ENCODE peak calls at places on chromosomes 1 and 21, in five cellular contexts. C, X, H, J and M are unnamed samples.

GRCh38 chr1:159798893-159799292 is 3.3 kb upstream of the FCRL6 start:
- DNase-seq in X (peak), C (peak), H (peak), J (peak), M (peak)

GRCh38 chr1:167178831-167179230 is 41.9 kb upstream of the POU2F1 start:
- DNase-seq in C (no peak), H (no peak), J (no peak), X (no peak), M (no peak)

GRCh38 chr1:211581521-211581920 is 2.6 kb upstream of the SLC30A1 start:
- DNase-seq in J (no peak), C (no peak), X (peak), H (no peak), M (no peak)

GRCh38 chr1:221032616-221033342 is 153.5 kb downstream of the HLX start:
- DNase-seq in X (no peak), H (no peak), C (no peak), J (peak), M (no peak)

GRCh38 chr1:177429234-177429633 is 258.5 kb downstream of the BRINP2 start:
- DNase-seq in H (no peak), X (no peak), C (no peak), J (no peak), M (no peak)

GRCh38 chr1:90925928-90926869 is 95.6 kb downstream of the ZNF644 start:
- DNase-seq in X (peak), J (peak), C (peak), H (no peak), M (no peak)

GRCh38 chr1:121444096-121444495 is 259.3 kb downstream of the SRGAP2C start:
- DNase-seq in H (no peak), J (no peak), X (no peak), C (no peak), M (no peak)

GRCh38 chr1:17686258-17686657 is 68.9 kb upstream of the ACTL8 start:
- DNase-seq in J (no peak), H (no peak), C (no peak), X (no peak), M (no peak)

GRCh38 chr1:93635614-93636543 is 45.8 kb downstream of the BCAR3 start:
- DNase-seq in X (no peak), C (no peak), J (no peak), H (no peak), M (peak)

GRCh38 chr21:33244781-33245105 is 15.0 kb downstream of the IFNAR2 start:
- DNase-seq in X (no peak), C (no peak), J (no peak), H (no peak), M (no peak)

GRCh38 chr21:44793269-44794030 is 8.2 kb downstream of the UBE2G2 start:
- DNase-seq in C (peak), J (peak), H (peak), X (peak), M (peak)

GRCh38 chr1:93798301-93798700 is 80.7 kb downstream of the DNTTIP2 start:
- DNase-seq in H (no peak), J (no peak), X (peak), C (no peak), M (no peak)

GRCh38 chr1:38475624-38476005 is 384.0 kb downstream of the RRAGC start:
- DNase-seq in J (no peak), X (no peak), C (no peak), H (no peak), M (no peak)

GRCh38 chr1:53641481-53642214 is 97.3 kb downstream of the GLIS1 start:
- DNase-seq in J (no peak), C (no peak), X (no peak), H (peak), M (no peak)

GRCh38 chr1:212182585-212182984 is 102.6 kb upstream of the PPP2R5A start:
- DNase-seq in X (no peak), C (no peak), H (no peak), J (no peak), M (peak)

GRCh38 chr1:12491691-12492090 is 126.3 kb downstream of the DHRS3 start:
- DNase-seq in X (no peak), H (no peak), J (no peak), C (no peak), M (no peak)

GRCh38 chr1:200129480-200129879 is 102.0 kb downstream of the NR5A2 start:
- DNase-seq in C (no peak), H (no peak), X (no peak), J (no peak), M (no peak)

GRCh38 chr1:203290261-203291089 is 14.8 kb upstream of the BTG2 start:
- DNase-seq in X (peak), H (peak), J (peak), C (peak), M (peak)

GRCh38 chr1:87024936-87025537 is 110.6 kb downstream of the HS2ST1 start:
- DNase-seq in C (peak), H (peak), X (peak), J (peak), M (peak)

GRCh38 chr1:55362558-55362957 is 147.4 kb upstream of the USP24 start:
- DNase-seq in H (no peak), J (no peak), X (peak), C (no peak), M (no peak)

GRCh38 chr1:53078333-53079101 is 16.5 kb downstream of the PODN start:
- DNase-seq in C (no peak), X (no peak), J (no peak), H (no peak), M (no peak)

GRCh38 chr1:31591425-31592093 is 15.2 kb downstream of the TINAGL1 start:
- DNase-seq in H (peak), J (no peak), C (no peak), X (no peak), M (no peak)

GRCh38 chr1:35253941-35254340 is 14.6 kb upstream of the ZMYM4 start:
- DNase-seq in J (no peak), H (no peak), C (no peak), X (no peak), M (no peak)

GRCh38 chr1:214085325-214085724 is 97.6 kb downstream of the PROX1 start:
- DNase-seq in H (no peak), J (no peak), X (no peak), C (no peak), M (no peak)

GRCh38 chr1:116489231-116489697 is 81.6 kb downstream of the CD58 start:
- DNase-seq in H (no peak), X (no peak), C (peak), J (no peak), M (no peak)

GRCh38 chr1:201468844-201469644 is at the start of gene PHLDA3:
- DNase-seq in X (peak), H (peak), J (peak), C (peak), M (no peak)

GRCh38 chr1:5444365-5444890 is 547.8 kb downstream of the NPHP4 start:
- DNase-seq in C (no peak), H (no peak), X (no peak), J (no peak), M (no peak)

GRCh38 chr1:189787201-189787600 is 690.5 kb downstream of the BRINP3 start:
- DNase-seq in X (peak), J (no peak), H (no peak), C (peak), M (no peak)

GRCh38 chr1:109617291-109617801 is 2.1 kb downstream of the GNAT2 start:
- DNase-seq in H (peak), C (peak), J (peak), X (peak), M (peak)

GRCh38 chr1:109669246-109669948 is 1.5 kb downstream of the GSTM2 start:
- DNase-seq in C (no peak), H (no peak), X (no peak), J (no peak), M (no peak)

GRCh38 chr1:86152887-86153286 is 3.7 kb downstream of the COL24A1 start:
- DNase-seq in J (no peak), X (no peak), C (no peak), H (no peak), M (no peak)

GRCh38 chr1:7590426-7590790 is 180.7 kb upstream of the VAMP3 start:
- DNase-seq in H (no peak), X (no peak), J (no peak), C (no peak), M (no peak)

GRCh38 chr1:153348511-153349362 is at the start of gene PGLYRP4:
- DNase-seq in C (no peak), H (no peak), J (no peak), X (no peak), M (no peak)

GRCh38 chr21:34884346-34884929 is 164.7 kb downstream of the RUNX1 start:
- DNase-seq in J (no peak), X (peak), H (no peak), C (no peak), M (no peak)

GRCh38 chr1:89802036-89802435 is 18.8 kb upstream of the LRRC8D start:
- DNase-seq in X (no peak), C (no peak), J (no peak), H (no peak), M (no peak)

DNA sequence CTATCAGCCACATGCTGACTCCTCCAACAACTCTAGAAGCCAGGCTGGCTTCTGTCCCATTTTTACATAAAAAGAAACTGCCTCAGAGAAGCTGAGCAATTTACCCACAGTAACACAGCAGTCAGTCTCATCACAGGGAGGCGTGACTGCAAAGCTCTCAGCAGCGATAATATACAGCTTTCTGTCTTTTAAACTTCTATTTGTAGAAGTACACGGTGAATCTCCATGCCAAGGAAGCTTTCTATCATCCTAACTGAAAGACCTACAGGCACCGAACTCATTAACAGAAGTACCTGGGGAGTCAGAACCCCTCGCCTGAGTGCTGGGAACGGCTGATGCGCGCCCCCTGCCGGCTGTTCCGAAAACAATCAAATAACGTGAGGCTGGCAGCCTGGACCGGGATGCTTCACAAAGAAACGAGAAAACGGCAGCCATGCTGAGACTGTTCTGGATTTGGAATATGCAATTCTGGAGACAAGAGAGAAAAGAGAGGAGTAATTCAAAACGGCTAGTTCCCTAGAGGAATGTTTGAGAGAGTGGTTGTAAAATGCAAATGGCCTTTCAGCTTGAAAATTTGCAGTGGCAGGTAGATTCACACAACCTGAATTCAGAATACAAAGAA is 43.5 kb upstream of the RAB4A start:
- DNase-seq in H (peak), X (peak), C (peak), J (peak), M (peak)
- H3K27ac ChIP-seq in H (no peak), X (no peak), C (no peak), J (no peak), M (no peak)

GRCh38 chr1:181100015-181100905 is 11.8 kb downstream of the IER5 start:
- DNase-seq in H (no peak), X (no peak), J (no peak), C (peak), M (no peak)
- H2AFZ ChIP-seq in H (no peak), X (no peak), J (peak), C (no peak), M (no peak)

GRCh38 chr1:47317841-47318240 is 3.9 kb upstream of the STIL start:
- DNase-seq in J (no peak), C (no peak), X (peak), H (no peak), M (no peak)
- H3K27ac ChIP-seq in J (peak), C (no peak), X (peak), H (peak), M (no peak)

DNA sequence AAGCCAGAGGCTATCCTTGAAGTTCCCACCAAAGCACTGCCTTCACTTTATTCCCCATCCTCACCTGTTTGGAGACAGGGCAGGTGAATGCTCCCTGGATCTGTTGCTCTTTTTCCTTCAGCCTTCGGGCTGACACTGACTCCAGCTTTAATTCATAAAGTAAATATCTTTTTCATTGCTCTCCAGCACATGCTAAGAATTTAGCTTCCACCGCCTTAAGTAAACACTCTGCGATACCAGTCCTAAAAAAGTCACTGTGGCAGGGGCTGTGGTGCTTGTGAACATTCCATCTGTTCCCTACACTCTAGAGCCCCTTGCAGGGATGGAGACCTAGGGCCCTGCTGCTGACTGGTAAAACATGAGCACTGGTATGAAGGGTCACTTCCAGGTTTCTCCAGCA is 880 bp upstream of the PLA2G2A start:
- DNase-seq in X (no peak), J (no peak), H (no peak), C (peak), M (no peak)
- H2AFZ ChIP-seq in X (no peak), J (no peak), H (no peak), C (no peak), M (no peak)